ENCODE peak calls at places on chromosomes 5 and 9, in six cellular contexts. One of them, this sample, is unnamed.

GRCh38 chr5:5570646-5571045 is 148.2 kb downstream of the ICE1 start:
- DNase-seq in RCC 7860: no peak
- DNase-seq in pons: no peak
- DNase-seq in aorta: no peak
- DNase-seq in stimulated activated CD4-positive, alpha-beta T cell treated with anti-CD3 and anti-CD28 coated beads, TNF-alpha, amount 100 ng/mL, for 4 hours: no peak
- DNase-seq in EL: no peak
- DNase-seq in this sample: no peak

GRCh38 chr9:113387560-113388230 is 10.9 kb upstream of the HDHD3 start:
- DNase-seq in RCC 7860: no peak
- DNase-seq in pons: no peak
- DNase-seq in aorta: no peak
- DNase-seq in stimulated activated CD4-positive, alpha-beta T cell treated with anti-CD3 and anti-CD28 coated beads, TNF-alpha, amount 100 ng/mL, for 4 hours: no peak
- DNase-seq in EL: no peak
- DNase-seq in this sample: peak; percentile 20

GRCh38 chr5:172453206-172453985 is 929 bp downstream of the SH3PXD2B start:
- DNase-seq in RCC 7860: peak; percentile 42
- DNase-seq in pons: no peak
- DNase-seq in aorta: no peak
- DNase-seq in stimulated activated CD4-positive, alpha-beta T cell treated with anti-CD3 and anti-CD28 coated beads, TNF-alpha, amount 100 ng/mL, for 4 hours: no peak
- DNase-seq in EL: peak; percentile 67
- DNase-seq in this sample: no peak

GRCh38 chr5:151081426-151082273 is 816 bp upstream of the TNIP1 start:
- DNase-seq in RCC 7860: peak; percentile 57
- DNase-seq in pons: no peak
- DNase-seq in aorta: no peak
- DNase-seq in stimulated activated CD4-positive, alpha-beta T cell treated with anti-CD3 and anti-CD28 coated beads, TNF-alpha, amount 100 ng/mL, for 4 hours: no peak
- DNase-seq in EL: no peak
- DNase-seq in this sample: peak; percentile 43

GRCh38 chr5:66661149-66661548 is 65.0 kb downstream of the MAST4 start:
- DNase-seq in RCC 7860: no peak
- DNase-seq in pons: peak; percentile 11
- DNase-seq in aorta: no peak
- DNase-seq in stimulated activated CD4-positive, alpha-beta T cell treated with anti-CD3 and anti-CD28 coated beads, TNF-alpha, amount 100 ng/mL, for 4 hours: no peak
- DNase-seq in EL: peak; percentile 2
- DNase-seq in this sample: no peak

GRCh38 chr5:36680066-36680465 is 73.7 kb downstream of the SLC1A3 start:
- DNase-seq in RCC 7860: no peak
- DNase-seq in pons: peak; percentile 87
- DNase-seq in aorta: no peak
- DNase-seq in stimulated activated CD4-positive, alpha-beta T cell treated with anti-CD3 and anti-CD28 coated beads, TNF-alpha, amount 100 ng/mL, for 4 hours: no peak
- DNase-seq in EL: no peak
- DNase-seq in this sample: no peak

GRCh38 chr5:99763021-99763814 is 772.0 kb upstream of the FAM174A start:
- DNase-seq in RCC 7860: no peak
- DNase-seq in pons: no peak
- DNase-seq in aorta: peak; percentile 56
- DNase-seq in stimulated activated CD4-positive, alpha-beta T cell treated with anti-CD3 and anti-CD28 coated beads, TNF-alpha, amount 100 ng/mL, for 4 hours: no peak
- DNase-seq in EL: no peak
- DNase-seq in this sample: no peak

GRCh38 chr9:122297512-122297911 is 32.8 kb downstream of the MRRF start:
- DNase-seq in RCC 7860: no peak
- DNase-seq in pons: no peak
- DNase-seq in aorta: no peak
- DNase-seq in stimulated activated CD4-positive, alpha-beta T cell treated with anti-CD3 and anti-CD28 coated beads, TNF-alpha, amount 100 ng/mL, for 4 hours: no peak
- DNase-seq in EL: no peak
- DNase-seq in this sample: no peak

GRCh38 chr5:142211918-142212317 is 103.3 kb downstream of the NDFIP1 start:
- DNase-seq in RCC 7860: no peak
- DNase-seq in pons: no peak
- DNase-seq in aorta: no peak
- DNase-seq in stimulated activated CD4-positive, alpha-beta T cell treated with anti-CD3 and anti-CD28 coated beads, TNF-alpha, amount 100 ng/mL, for 4 hours: no peak
- DNase-seq in EL: no peak
- DNase-seq in this sample: no peak

GRCh38 chr9:92738661-92739081 is 26.0 kb downstream of the BICD2 start:
- DNase-seq in RCC 7860: no peak
- DNase-seq in pons: no peak
- DNase-seq in aorta: peak; percentile 61
- DNase-seq in stimulated activated CD4-positive, alpha-beta T cell treated with anti-CD3 and anti-CD28 coated beads, TNF-alpha, amount 100 ng/mL, for 4 hours: no peak
- DNase-seq in EL: no peak
- DNase-seq in this sample: no peak

GRCh38 chr9:115170674-115171073 is 52.7 kb upstream of the TNC start:
- DNase-seq in RCC 7860: peak; percentile 77
- DNase-seq in pons: no peak
- DNase-seq in aorta: no peak
- DNase-seq in stimulated activated CD4-positive, alpha-beta T cell treated with anti-CD3 and anti-CD28 coated beads, TNF-alpha, amount 100 ng/mL, for 4 hours: no peak
- DNase-seq in EL: peak; percentile 79
- DNase-seq in this sample: no peak

GRCh38 chr5:178589180-178590140 is 733 bp downstream of the COL23A1 start:
- DNase-seq in RCC 7860: no peak
- DNase-seq in pons: no peak
- DNase-seq in aorta: no peak
- DNase-seq in stimulated activated CD4-positive, alpha-beta T cell treated with anti-CD3 and anti-CD28 coated beads, TNF-alpha, amount 100 ng/mL, for 4 hours: no peak
- DNase-seq in EL: peak; percentile 18
- DNase-seq in this sample: no peak

GRCh38 chr5:178284095-178284675 is 51.6 kb upstream of the PHYKPL start:
- DNase-seq in RCC 7860: peak; percentile 43
- DNase-seq in pons: no peak
- DNase-seq in aorta: no peak
- DNase-seq in stimulated activated CD4-positive, alpha-beta T cell treated with anti-CD3 and anti-CD28 coated beads, TNF-alpha, amount 100 ng/mL, for 4 hours: no peak
- DNase-seq in EL: no peak
- DNase-seq in this sample: peak; percentile 29